ENCODE peak calls at places on chromosomes 11 and 22, in four cellular contexts. M is NAMALWA; D is mammary epithelial cell; K is stimulated activated CD8-positive, alpha-beta memory T cell treated with anti-CD3 and anti-CD28 coated beads, Interleukin-7, amount 100 ng/mL, for 24 hours. U is an unnamed sample.

GRCh38 chr22:19143967-19144400 is 467 bp downstream of the ESS2 start:
- DNase-seq in M (peak), D (peak), K (no peak), U (no peak)

GRCh38 chr11:9003573-9004309 is at the start of gene NRIP3:
- DNase-seq in M (no peak), D (peak), K (peak), U (peak)

GRCh38 chr11:47672283-47672730 is 29.9 kb upstream of the MTCH2 start:
- DNase-seq in M (no peak), D (peak), K (no peak), U (no peak)

GRCh38 chr11:61174275-61174674 is 13.0 kb upstream of the VPS37C start:
- DNase-seq in M (no peak), D (no peak), K (no peak), U (no peak)

GRCh38 chr11:72750086-72750485 is 2.1 kb downstream of the ARAP1 start:
- DNase-seq in M (no peak), D (no peak), K (no peak), U (no peak)

GRCh38 chr11:69638941-69639681 is 1.8 kb upstream of the CCND1 start:
- DNase-seq in M (no peak), D (peak), K (no peak), U (peak)

GRCh38 chr22:30483169-30483568 is 11.4 kb upstream of the SEC14L3 start:
- DNase-seq in M (no peak), D (no peak), K (no peak), U (no peak)

GRCh38 chr22:39567135-39567946 is 3.2 kb upstream of the CACNA1I start:
- DNase-seq in M (no peak), D (peak), K (no peak), U (no peak)

GRCh38 chr11:78313898-78314297 is 103.7 kb downstream of the GAB2 start:
- DNase-seq in M (no peak), D (peak), K (no peak), U (no peak)

GRCh38 chr11:108543316-108543955 is 45.3 kb upstream of the POGLUT3 start:
- DNase-seq in M (no peak), D (no peak), K (no peak), U (no peak)

GRCh38 chr22:22168190-22168940 is 76.2 kb upstream of the VPREB1 start:
- DNase-seq in M (peak), D (peak), K (no peak), U (no peak)